ENCODE peak calls at places on chromosome 14, in eight cellular contexts. One of them, this sample, is unnamed.

GRCh38 chr14:32818576-32818975 is 120.1 kb upstream of the NPAS3 start:
- DNase-seq in A549: no peak
- DNase-seq in Caco-2: no peak
- DNase-seq in fibroblast of lung: no peak
- DNase-seq in DND-41: no peak
- DNase-seq in heart left ventricle: no peak
- DNase-seq in pancreas: no peak
- DNase-seq in esophagus muscularis mucosa: no peak
- DNase-seq in this sample: no peak

GRCh38 chr14:80944861-80945617 is 3.5 kb upstream of the CEP128 start:
- DNase-seq in fibroblast of lung: no peak
- DNase-seq in esophagus muscularis mucosa: no peak
- DNase-seq in heart left ventricle: no peak
- DNase-seq in DND-41: no peak
- DNase-seq in Caco-2: no peak
- DNase-seq in pancreas: no peak
- DNase-seq in A549: no peak
- DNase-seq in this sample: no peak

GRCh38 chr14:94630396-94630795 is 18.2 kb downstream of the SERPINA3 start:
- DNase-seq in Caco-2: no peak
- DNase-seq in DND-41: no peak
- DNase-seq in A549: no peak
- DNase-seq in fibroblast of lung: no peak
- DNase-seq in pancreas: no peak
- DNase-seq in esophagus muscularis mucosa: no peak
- DNase-seq in heart left ventricle: no peak
- DNase-seq in this sample: no peak

GRCh38 chr14:76152333-76152681 is 585 bp downstream of the GPATCH2L start:
- DNase-seq in DND-41: peak; percentile 82
- DNase-seq in fibroblast of lung: peak; percentile 88
- DNase-seq in A549: peak; percentile 70
- DNase-seq in esophagus muscularis mucosa: no peak
- DNase-seq in heart left ventricle: peak; percentile 67
- DNase-seq in Caco-2: peak; percentile 59
- DNase-seq in pancreas: peak; percentile 52
- DNase-seq in this sample: peak; percentile 47

GRCh38 chr14:104356738-104357688 is 218.6 kb downstream of the KIF26A start:
- DNase-seq in heart left ventricle: peak; percentile 17
- DNase-seq in Caco-2: no peak
- DNase-seq in DND-41: no peak
- DNase-seq in fibroblast of lung: no peak
- DNase-seq in pancreas: no peak
- DNase-seq in esophagus muscularis mucosa: no peak
- DNase-seq in A549: no peak
- DNase-seq in this sample: no peak

GRCh38 chr14:50763386-50764007 is 67.5 kb downstream of the NIN start:
- DNase-seq in Caco-2: no peak
- DNase-seq in DND-41: no peak
- DNase-seq in heart left ventricle: no peak
- DNase-seq in esophagus muscularis mucosa: no peak
- DNase-seq in A549: peak; percentile 63
- DNase-seq in pancreas: peak; percentile 75
- DNase-seq in fibroblast of lung: peak; percentile 88
- DNase-seq in this sample: no peak

GRCh38 chr14:91693342-91693741 is 38.5 kb downstream of the CATSPERB start:
- DNase-seq in heart left ventricle: no peak
- DNase-seq in DND-41: no peak
- DNase-seq in esophagus muscularis mucosa: no peak
- DNase-seq in Caco-2: no peak
- DNase-seq in A549: peak; percentile 10
- DNase-seq in fibroblast of lung: no peak
- DNase-seq in pancreas: no peak
- DNase-seq in this sample: no peak

GRCh38 chr14:93951798-93952540 is 24.4 kb downstream of the ASB2 start:
- DNase-seq in fibroblast of lung: peak; percentile 25
- DNase-seq in esophagus muscularis mucosa: no peak
- DNase-seq in A549: no peak
- DNase-seq in DND-41: no peak
- DNase-seq in heart left ventricle: no peak
- DNase-seq in Caco-2: no peak
- DNase-seq in pancreas: no peak
- DNase-seq in this sample: no peak

GRCh38 chr14:104290756-104291122 is 152.4 kb downstream of the KIF26A start:
- DNase-seq in DND-41: no peak
- DNase-seq in Caco-2: peak; percentile 27
- DNase-seq in heart left ventricle: peak; percentile 12
- DNase-seq in esophagus muscularis mucosa: no peak
- DNase-seq in A549: no peak
- DNase-seq in fibroblast of lung: no peak
- DNase-seq in pancreas: no peak
- DNase-seq in this sample: peak; percentile 19

GRCh38 chr14:104081951-104082464 is 3.5 kb upstream of the ASPG start:
- DNase-seq in fibroblast of lung: no peak
- DNase-seq in pancreas: no peak
- DNase-seq in Caco-2: no peak
- DNase-seq in heart left ventricle: no peak
- DNase-seq in esophagus muscularis mucosa: no peak
- DNase-seq in DND-41: no peak
- DNase-seq in A549: no peak
- DNase-seq in this sample: peak; percentile 25

GRCh38 chr14:93967637-93968250 is 8.6 kb downstream of the ASB2 start:
- DNase-seq in esophagus muscularis mucosa: no peak
- DNase-seq in heart left ventricle: no peak
- DNase-seq in pancreas: no peak
- DNase-seq in Caco-2: no peak
- DNase-seq in A549: no peak
- DNase-seq in DND-41: no peak
- DNase-seq in fibroblast of lung: no peak
- DNase-seq in this sample: no peak

GRCh38 chr14:90599748-90600507 is 203.1 kb downstream of the CALM1 start:
- DNase-seq in Caco-2: no peak
- DNase-seq in esophagus muscularis mucosa: no peak
- DNase-seq in fibroblast of lung: peak; percentile 42
- DNase-seq in heart left ventricle: no peak
- DNase-seq in A549: peak; percentile 35
- DNase-seq in pancreas: no peak
- DNase-seq in DND-41: no peak
- DNase-seq in this sample: no peak

GRCh38 chr14:52522033-52522432 is 30.3 kb downstream of the TXNDC16 start:
- DNase-seq in pancreas: no peak
- DNase-seq in A549: no peak
- DNase-seq in fibroblast of lung: no peak
- DNase-seq in Caco-2: no peak
- DNase-seq in esophagus muscularis mucosa: no peak
- DNase-seq in DND-41: no peak
- DNase-seq in heart left ventricle: no peak
- DNase-seq in this sample: no peak

GRCh38 chr14:91246051-91246852 is 1.7 kb upstream of the GPR68 start:
- DNase-seq in A549: no peak
- DNase-seq in esophagus muscularis mucosa: no peak
- DNase-seq in Caco-2: no peak
- DNase-seq in pancreas: no peak
- DNase-seq in DND-41: peak; percentile 76
- DNase-seq in heart left ventricle: no peak
- DNase-seq in fibroblast of lung: no peak
- DNase-seq in this sample: no peak

GRCh38 chr14:54686219-54686870 is 119.4 kb downstream of the SAMD4A start:
- DNase-seq in DND-41: no peak
- DNase-seq in heart left ventricle: peak; percentile 74
- DNase-seq in fibroblast of lung: peak; percentile 95
- DNase-seq in pancreas: no peak
- DNase-seq in Caco-2: no peak
- DNase-seq in A549: peak; percentile 23
- DNase-seq in esophagus muscularis mucosa: no peak
- DNase-seq in this sample: no peak

GRCh38 chr14:73815849-73816816 is 35.5 kb upstream of the PTGR2 start:
- DNase-seq in Caco-2: no peak
- DNase-seq in heart left ventricle: no peak
- DNase-seq in esophagus muscularis mucosa: no peak
- DNase-seq in pancreas: no peak
- DNase-seq in DND-41: no peak
- DNase-seq in fibroblast of lung: peak; percentile 67
- DNase-seq in A549: no peak
- DNase-seq in this sample: no peak

GRCh38 chr14:100031506-100032281 is 33.5 kb upstream of the EVL start:
- DNase-seq in DND-41: no peak
- DNase-seq in pancreas: no peak
- DNase-seq in heart left ventricle: peak; percentile 35
- DNase-seq in A549: peak; percentile 91
- DNase-seq in Caco-2: no peak
- DNase-seq in fibroblast of lung: peak; percentile 99
- DNase-seq in esophagus muscularis mucosa: no peak
- DNase-seq in this sample: no peak
- TF ChIP-seq CTCF in DND-41: no peak
- TF ChIP-seq CTCF in pancreas: no peak
- TF ChIP-seq CTCF in heart left ventricle: no peak
- TF ChIP-seq CTCF in A549: peak; percentile 57
- TF ChIP-seq CTCF in Caco-2: no peak
- TF ChIP-seq CTCF in fibroblast of lung: no peak
- TF ChIP-seq CTCF in esophagus muscularis mucosa: no peak
- TF ChIP-seq CTCF in this sample: no peak

GRCh38 chr14:68690106-68690960 is 102.5 kb downstream of the ZFP36L1 start:
- DNase-seq in A549: no peak
- DNase-seq in fibroblast of lung: peak; percentile 39
- DNase-seq in heart left ventricle: no peak
- DNase-seq in pancreas: no peak
- DNase-seq in esophagus muscularis mucosa: no peak
- DNase-seq in DND-41: no peak
- DNase-seq in Caco-2: no peak
- DNase-seq in this sample: no peak
- H3K4me1 ChIP-seq in A549: peaks cover 56% of the 10 kb centered on the region
- H3K4me1 ChIP-seq in fibroblast of lung: peaks cover 47% of the 10 kb centered on the region
- H3K4me1 ChIP-seq in heart left ventricle: peaks cover 49% of the 10 kb centered on the region
- H3K4me1 ChIP-seq in pancreas: peaks cover 5% of the 10 kb centered on the region
- H3K4me1 ChIP-seq in esophagus muscularis mucosa: peaks cover 36% of the 10 kb centered on the region
- H3K4me1 ChIP-seq in DND-41: no peaks in the 10 kb centered on the region
- H3K4me1 ChIP-seq in Caco-2: peaks cover 20% of the 10 kb centered on the region
- H3K4me1 ChIP-seq in this sample: no peaks in the 10 kb centered on the region

GRCh38 chr14:22976620-22977433 is 5.5 kb downstream of the AJUBA start:
- DNase-seq in Caco-2: peak; percentile 86
- DNase-seq in A549: peak; percentile 83
- DNase-seq in esophagus muscularis mucosa: no peak
- DNase-seq in DND-41: no peak
- DNase-seq in fibroblast of lung: peak; percentile 55
- DNase-seq in pancreas: no peak
- DNase-seq in heart left ventricle: no peak
- DNase-seq in this sample: peak; percentile 36
- H3K4me3 ChIP-seq in Caco-2: no peak overlapping the region
- H3K4me3 ChIP-seq in A549: peak overlapping the region; percentile 89
- H3K4me3 ChIP-seq in esophagus muscularis mucosa: no peak overlapping the region
- H3K4me3 ChIP-seq in DND-41: no peak overlapping the region
- H3K4me3 ChIP-seq in fibroblast of lung: no peak overlapping the region
- H3K4me3 ChIP-seq in pancreas: no peak overlapping the region
- H3K4me3 ChIP-seq in heart left ventricle: no peak overlapping the region
- H3K4me3 ChIP-seq in this sample: no peak overlapping the region

DNA sequence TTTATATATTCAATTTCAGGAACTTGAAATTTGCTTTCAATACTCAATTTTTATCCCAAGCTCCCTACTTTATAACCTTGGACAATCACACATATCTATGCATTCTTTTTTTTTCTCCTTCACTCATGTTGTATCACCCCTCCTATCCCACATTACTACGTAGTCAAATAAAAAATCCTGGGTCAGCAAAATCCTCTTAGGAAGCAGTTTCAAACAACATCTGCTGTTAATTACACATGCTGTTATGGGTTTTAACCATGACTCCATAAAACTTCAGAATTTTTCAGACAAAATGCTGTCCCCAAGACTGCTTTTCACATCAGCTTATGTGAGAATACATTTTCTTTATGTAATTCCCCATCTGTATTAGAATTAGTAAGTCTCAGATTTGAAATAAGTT is 61.7 kb downstream of the LRFN5 start:
- DNase-seq in Caco-2: no peak
- DNase-seq in DND-41: no peak
- DNase-seq in pancreas: no peak
- DNase-seq in esophagus muscularis mucosa: no peak
- DNase-seq in fibroblast of lung: peak; percentile 29
- DNase-seq in A549: no peak
- DNase-seq in heart left ventricle: no peak
- DNase-seq in this sample: no peak
- TF ChIP-seq CTCF in Caco-2: no peak
- TF ChIP-seq CTCF in DND-41: no peak
- TF ChIP-seq CTCF in pancreas: no peak
- TF ChIP-seq CTCF in esophagus muscularis mucosa: no peak
- TF ChIP-seq CTCF in fibroblast of lung: no peak
- TF ChIP-seq CTCF in A549: no peak
- TF ChIP-seq CTCF in heart left ventricle: no peak
- TF ChIP-seq CTCF in this sample: no peak

DNA sequence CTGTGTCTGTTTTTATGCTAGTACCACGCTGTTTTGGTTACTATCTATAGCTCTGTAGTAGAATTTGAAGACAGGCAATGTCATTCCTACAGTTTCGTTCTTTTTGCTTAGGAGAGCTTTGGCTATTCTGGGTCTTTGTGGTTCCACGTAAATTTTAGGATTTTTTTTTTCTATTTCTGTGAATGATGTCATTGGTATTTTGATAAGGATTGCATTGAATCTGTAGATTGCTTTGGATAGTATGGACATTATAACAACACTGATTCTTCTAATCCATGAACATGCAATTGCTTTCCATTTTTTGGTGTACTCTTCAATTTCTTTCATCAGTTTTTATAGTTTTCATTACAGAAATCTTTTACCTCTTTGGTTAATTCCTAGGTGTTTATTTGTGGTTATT is 345.2 kb downstream of the TMEM121 start:
- DNase-seq in fibroblast of lung: no peak
- DNase-seq in A549: no peak
- DNase-seq in Caco-2: no peak
- DNase-seq in pancreas: no peak
- DNase-seq in heart left ventricle: no peak
- DNase-seq in DND-41: no peak
- DNase-seq in esophagus muscularis mucosa: no peak
- DNase-seq in this sample: no peak
- H3K4me1 ChIP-seq in fibroblast of lung: no peaks in the 10 kb centered on the region
- H3K4me1 ChIP-seq in A549: no peaks in the 10 kb centered on the region
- H3K4me1 ChIP-seq in Caco-2: no peaks in the 10 kb centered on the region
- H3K4me1 ChIP-seq in pancreas: no peaks in the 10 kb centered on the region
- H3K4me1 ChIP-seq in heart left ventricle: no peaks in the 10 kb centered on the region
- H3K4me1 ChIP-seq in DND-41: no peaks in the 10 kb centered on the region
- H3K4me1 ChIP-seq in esophagus muscularis mucosa: no peaks in the 10 kb centered on the region
- H3K4me1 ChIP-seq in this sample: no peaks in the 10 kb centered on the region

GRCh38 chr14:89165189-89165809 is 251.7 kb downstream of the FOXN3 start:
- DNase-seq in esophagus muscularis mucosa: no peak
- DNase-seq in pancreas: no peak
- DNase-seq in heart left ventricle: no peak
- DNase-seq in fibroblast of lung: no peak
- DNase-seq in A549: no peak
- DNase-seq in Caco-2: no peak
- DNase-seq in DND-41: no peak
- DNase-seq in this sample: no peak
- H3K4me3 ChIP-seq in esophagus muscularis mucosa: peak overlapping the region; percentile 27
- H3K4me3 ChIP-seq in pancreas: no peak overlapping the region
- H3K4me3 ChIP-seq in heart left ventricle: peak overlapping the region; percentile 1
- H3K4me3 ChIP-seq in fibroblast of lung: peak overlapping the region; percentile 33
- H3K4me3 ChIP-seq in A549: no peak overlapping the region
- H3K4me3 ChIP-seq in Caco-2: no peak overlapping the region
- H3K4me3 ChIP-seq in DND-41: no peak overlapping the region
- H3K4me3 ChIP-seq in this sample: no peak overlapping the region

DNA sequence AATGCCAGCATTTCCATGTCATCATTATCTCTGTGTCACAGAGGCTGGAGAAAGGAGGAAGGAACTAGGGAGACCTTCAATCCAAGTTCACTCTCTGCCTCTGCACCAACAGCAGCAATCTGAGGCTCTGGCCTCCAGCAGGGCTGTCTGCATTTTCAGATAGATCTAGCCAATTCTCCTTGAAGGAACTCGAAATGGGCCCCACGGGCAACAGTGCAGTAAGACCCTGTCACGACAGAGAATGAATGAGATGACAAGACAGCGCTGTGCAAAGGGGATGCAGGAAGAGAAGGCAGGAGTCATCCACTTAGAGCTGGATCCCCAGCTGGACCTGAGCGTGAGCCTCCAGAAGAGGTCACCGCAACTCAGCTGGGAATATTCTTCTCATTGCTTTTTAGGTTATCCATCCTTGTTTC is 183.7 kb upstream of the GZMB start:
- DNase-seq in heart left ventricle: peak; percentile 38
- DNase-seq in A549: peak; percentile 24
- DNase-seq in fibroblast of lung: no peak
- DNase-seq in DND-41: no peak
- DNase-seq in esophagus muscularis mucosa: peak; percentile 57
- DNase-seq in pancreas: peak; percentile 24
- DNase-seq in Caco-2: no peak
- DNase-seq in this sample: peak; percentile 25
- TF ChIP-seq CTCF in heart left ventricle: peak; percentile 38
- TF ChIP-seq CTCF in A549: peak; percentile 23
- TF ChIP-seq CTCF in fibroblast of lung: peak; percentile 52
- TF ChIP-seq CTCF in DND-41: no peak
- TF ChIP-seq CTCF in esophagus muscularis mucosa: peak; percentile 19
- TF ChIP-seq CTCF in pancreas: no peak
- TF ChIP-seq CTCF in Caco-2: peak; percentile 27
- TF ChIP-seq CTCF in this sample: no peak

This sample was measured in mucosa of descending colon.